ENCODE peak calls at places on chromosomes 6 and 20, in five cellular contexts. One of them, this sample, is unnamed.
A peak's percentile ranks its signal among the peaks of the same experiment; 100 is the strongest.

GRCh38 chr20:48864738-48865318 is 37.0 kb upstream of the PREX1 start:
- DNase-seq in neural progenitor cell: no peak
- DNase-seq in spleen: no peak
- DNase-seq in psoas muscle: no peak
- DNase-seq in nephron progenitor cell: no peak
- DNase-seq in this sample: no peak

GRCh38 chr20:48538856-48539255 is 288.9 kb downstream of the PREX1 start:
- DNase-seq in neural progenitor cell: no peak
- DNase-seq in spleen: no peak
- DNase-seq in psoas muscle: no peak
- DNase-seq in nephron progenitor cell: no peak
- DNase-seq in this sample: no peak

GRCh38 chr6:87822011-87822410 is 120.0 kb upstream of the AKIRIN2 start:
- DNase-seq in neural progenitor cell: no peak
- DNase-seq in spleen: no peak
- DNase-seq in psoas muscle: no peak
- DNase-seq in nephron progenitor cell: no peak
- DNase-seq in this sample: no peak

GRCh38 chr6:108831104-108831503 is 17.1 kb upstream of the ARMC2 start:
- DNase-seq in neural progenitor cell: no peak
- DNase-seq in spleen: no peak
- DNase-seq in psoas muscle: no peak
- DNase-seq in nephron progenitor cell: no peak
- DNase-seq in this sample: no peak

GRCh38 chr20:40844285-40844684 is 155.2 kb upstream of the MAFB start:
- DNase-seq in neural progenitor cell: no peak
- DNase-seq in spleen: no peak
- DNase-seq in psoas muscle: no peak
- DNase-seq in nephron progenitor cell: no peak
- DNase-seq in this sample: no peak

GRCh38 chr6:15350386-15351083 is 104.7 kb downstream of the JARID2 start:
- DNase-seq in neural progenitor cell: no peak
- DNase-seq in spleen: no peak
- DNase-seq in psoas muscle: no peak
- DNase-seq in nephron progenitor cell: no peak
- DNase-seq in this sample: no peak

GRCh38 chr20:56200456-56200855 is 48.1 kb upstream of the MC3R start:
- DNase-seq in neural progenitor cell: no peak
- DNase-seq in spleen: no peak
- DNase-seq in psoas muscle: no peak
- DNase-seq in nephron progenitor cell: no peak
- DNase-seq in this sample: no peak

GRCh38 chr6:108738684-108739406 is 109.4 kb upstream of the ARMC2 start:
- DNase-seq in neural progenitor cell: no peak
- DNase-seq in spleen: no peak
- DNase-seq in psoas muscle: no peak
- DNase-seq in nephron progenitor cell: no peak
- DNase-seq in this sample: no peak

GRCh38 chr20:4484431-4485057 is 237.2 kb upstream of the PRND start:
- DNase-seq in neural progenitor cell: no peak
- DNase-seq in spleen: no peak
- DNase-seq in psoas muscle: no peak
- DNase-seq in nephron progenitor cell: no peak
- DNase-seq in this sample: no peak

GRCh38 chr20:11186301-11187008 is 512.7 kb upstream of the JAG1 start:
- DNase-seq in neural progenitor cell: no peak
- DNase-seq in spleen: no peak
- DNase-seq in psoas muscle: no peak
- DNase-seq in nephron progenitor cell: no peak
- DNase-seq in this sample: no peak

GRCh38 chr6:119261944-119262284 is 87.6 kb downstream of the MAN1A1 start:
- DNase-seq in neural progenitor cell: no peak
- DNase-seq in spleen: no peak
- DNase-seq in psoas muscle: no peak
- DNase-seq in nephron progenitor cell: no peak
- DNase-seq in this sample: no peak

GRCh38 chr6:31462964-31463940 is 34.7 kb upstream of the MICB start:
- DNase-seq in neural progenitor cell: peak; percentile 89
- DNase-seq in spleen: peak; percentile 91
- DNase-seq in psoas muscle: peak; percentile 70
- DNase-seq in nephron progenitor cell: peak; percentile 83
- DNase-seq in this sample: peak; percentile 86

GRCh38 chr20:40711078-40711477 is 22.0 kb upstream of the MAFB start:
- DNase-seq in neural progenitor cell: peak; percentile 44
- DNase-seq in spleen: no peak
- DNase-seq in psoas muscle: no peak
- DNase-seq in nephron progenitor cell: no peak
- DNase-seq in this sample: no peak

GRCh38 chr20:49867453-49868215 is 47.7 kb downstream of the SPATA2 start:
- DNase-seq in neural progenitor cell: peak; percentile 68
- DNase-seq in spleen: no peak
- DNase-seq in psoas muscle: no peak
- DNase-seq in nephron progenitor cell: no peak
- DNase-seq in this sample: no peak

GRCh38 chr20:23349338-23350006 is 1.1 kb upstream of the NXT1 start:
- DNase-seq in neural progenitor cell: peak; percentile 52
- DNase-seq in spleen: no peak
- DNase-seq in psoas muscle: no peak
- DNase-seq in nephron progenitor cell: peak; percentile 26
- DNase-seq in this sample: no peak

GRCh38 chr20:48170625-48171024 is 385.3 kb upstream of the SULF2 start:
- DNase-seq in neural progenitor cell: no peak
- DNase-seq in spleen: no peak
- DNase-seq in psoas muscle: no peak
- DNase-seq in nephron progenitor cell: no peak
- DNase-seq in this sample: no peak

GRCh38 chr20:38764563-38765355 is 16.5 kb downstream of the ACTR5 start:
- DNase-seq in neural progenitor cell: no peak
- DNase-seq in spleen: no peak
- DNase-seq in psoas muscle: no peak
- DNase-seq in nephron progenitor cell: no peak
- DNase-seq in this sample: peak; percentile 40

GRCh38 chr6:83722876-83723275 is 14.0 kb upstream of the SNAP91 start:
- DNase-seq in neural progenitor cell: no peak
- DNase-seq in spleen: no peak
- DNase-seq in psoas muscle: no peak
- DNase-seq in nephron progenitor cell: no peak
- DNase-seq in this sample: no peak

GRCh38 chr20:63126876-63127699 is 88.8 kb downstream of the YTHDF1 start:
- DNase-seq in neural progenitor cell: no peak
- DNase-seq in spleen: peak; percentile 54
- DNase-seq in psoas muscle: no peak
- DNase-seq in nephron progenitor cell: peak; percentile 0
- DNase-seq in this sample: peak; percentile 27

GRCh38 chr20:25076731-25077609 is 5.0 kb downstream of the VSX1 start:
- DNase-seq in neural progenitor cell: peak; percentile 27
- DNase-seq in spleen: no peak
- DNase-seq in psoas muscle: no peak
- DNase-seq in nephron progenitor cell: no peak
- DNase-seq in this sample: no peak

GRCh38 chr6:139821669-139822223 is 447.3 kb upstream of the CITED2 start:
- DNase-seq in neural progenitor cell: no peak
- DNase-seq in spleen: no peak
- DNase-seq in psoas muscle: no peak
- DNase-seq in nephron progenitor cell: no peak
- DNase-seq in this sample: no peak

GRCh38 chr6:170522565-170523183 is 30.4 kb downstream of the PSMB1 start:
- DNase-seq in neural progenitor cell: peak; percentile 81
- DNase-seq in spleen: no peak
- DNase-seq in psoas muscle: no peak
- DNase-seq in nephron progenitor cell: peak; percentile 47
- DNase-seq in this sample: no peak

GRCh38 chr6:14743465-14744211 is 502.2 kb upstream of the JARID2 start:
- DNase-seq in neural progenitor cell: no peak
- DNase-seq in spleen: peak; percentile 81
- DNase-seq in psoas muscle: peak; percentile 68
- DNase-seq in nephron progenitor cell: no peak
- DNase-seq in this sample: peak; percentile 83

GRCh38 chr6:43009124-43009523 is 4.6 kb downstream of the MEA1 start:
- DNase-seq in neural progenitor cell: peak; percentile 23
- DNase-seq in spleen: no peak
- DNase-seq in psoas muscle: peak; percentile 31
- DNase-seq in nephron progenitor cell: peak; percentile 23
- DNase-seq in this sample: no peak

GRCh38 chr6:44538131-44538835 is 150.8 kb downstream of the CDC5L start:
- DNase-seq in neural progenitor cell: no peak
- DNase-seq in spleen: no peak
- DNase-seq in psoas muscle: no peak
- DNase-seq in nephron progenitor cell: no peak
- DNase-seq in this sample: no peak

GRCh38 chr20:45998761-45999160 is 9.9 kb upstream of the MMP9 start:
- DNase-seq in neural progenitor cell: no peak
- DNase-seq in spleen: peak; percentile 83
- DNase-seq in psoas muscle: no peak
- DNase-seq in nephron progenitor cell: no peak
- DNase-seq in this sample: no peak

GRCh38 chr6:161151660-161152526 is 122.0 kb downstream of the AGPAT4 start:
- DNase-seq in neural progenitor cell: no peak
- DNase-seq in spleen: no peak
- DNase-seq in psoas muscle: no peak
- DNase-seq in nephron progenitor cell: no peak
- DNase-seq in this sample: peak; percentile 68

GRCh38 chr20:63739129-63740069 is at the start of gene SLC2A4RG:
- DNase-seq in neural progenitor cell: peak; percentile 96
- DNase-seq in spleen: peak; percentile 95
- DNase-seq in psoas muscle: peak; percentile 86
- DNase-seq in nephron progenitor cell: peak; percentile 84
- DNase-seq in this sample: peak; percentile 95

GRCh38 chr20:36644032-36644712 is 1.8 kb downstream of the SLA2 start:
- DNase-seq in neural progenitor cell: no peak
- DNase-seq in spleen: peak; percentile 81
- DNase-seq in psoas muscle: no peak
- DNase-seq in nephron progenitor cell: no peak
- DNase-seq in this sample: no peak

GRCh38 chr6:31356216-31356945 is 598 bp downstream of the HLA-B start:
- DNase-seq in neural progenitor cell: peak; percentile 36
- DNase-seq in spleen: peak; percentile 90
- DNase-seq in psoas muscle: peak; percentile 46
- DNase-seq in nephron progenitor cell: peak; percentile 34
- DNase-seq in this sample: peak; percentile 42

GRCh38 chr20:39800111-39800510 is 838.0 kb downstream of the DHX35 start:
- DNase-seq in neural progenitor cell: no peak
- DNase-seq in spleen: no peak
- DNase-seq in psoas muscle: no peak
- DNase-seq in nephron progenitor cell: no peak
- DNase-seq in this sample: no peak

GRCh38 chr6:37114612-37115011 is 55.3 kb upstream of the PIM1 start:
- DNase-seq in neural progenitor cell: no peak
- DNase-seq in spleen: no peak
- DNase-seq in psoas muscle: no peak
- DNase-seq in nephron progenitor cell: no peak
- DNase-seq in this sample: no peak

GRCh38 chr6:35948725-35949124 is 27.8 kb upstream of the SRPK1 start:
- DNase-seq in neural progenitor cell: peak; percentile 31
- DNase-seq in spleen: no peak
- DNase-seq in psoas muscle: no peak
- DNase-seq in nephron progenitor cell: no peak
- DNase-seq in this sample: no peak
- TF ChIP-seq CTCF in neural progenitor cell: peak; percentile 28
- TF ChIP-seq CTCF in spleen: no peak
- TF ChIP-seq CTCF in psoas muscle: no peak
- TF ChIP-seq CTCF in nephron progenitor cell: peak; percentile 13
- TF ChIP-seq CTCF in this sample: no peak

DNA sequence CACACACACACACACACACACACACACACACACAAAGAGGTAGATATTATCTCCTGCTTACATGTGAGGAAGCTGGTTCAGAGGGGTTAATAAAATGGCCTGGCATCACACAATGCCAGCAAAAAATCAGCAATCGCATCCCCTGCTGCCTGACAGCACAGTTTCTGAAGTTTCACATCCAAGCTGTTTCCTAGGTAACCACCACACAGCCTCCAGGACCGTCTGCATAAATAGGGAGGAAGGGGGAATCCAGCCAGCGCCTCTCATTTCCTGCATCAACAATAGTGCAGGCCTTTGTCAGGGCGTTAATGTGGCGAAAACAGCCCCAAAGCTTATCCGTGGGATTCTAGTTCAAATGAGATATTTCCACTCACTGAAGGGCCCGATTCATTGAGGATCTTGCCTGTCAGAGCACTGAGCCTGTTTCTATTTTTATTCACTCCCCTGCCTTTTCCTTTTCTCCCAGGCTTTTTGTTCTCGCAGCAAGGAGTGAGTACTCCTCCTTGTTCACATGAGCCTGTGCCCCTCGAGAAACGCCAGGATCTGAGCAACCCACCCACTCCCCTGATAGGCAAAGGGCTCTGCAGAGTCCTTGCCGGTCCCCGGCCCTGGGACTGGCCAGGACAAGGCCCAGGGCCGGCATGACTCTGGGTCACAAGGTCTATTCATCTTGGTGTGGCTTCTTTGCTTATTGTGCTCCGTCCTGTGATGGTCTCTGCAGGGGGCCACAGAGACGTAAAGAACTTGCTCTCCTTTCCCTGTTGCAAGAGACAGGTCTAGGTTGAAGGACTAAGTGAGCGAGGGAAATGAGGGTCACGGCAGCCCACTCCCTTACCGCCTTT is 32.7 kb downstream of the TUBB2B start:
- DNase-seq in neural progenitor cell: peak; percentile 82
- DNase-seq in spleen: no peak
- DNase-seq in psoas muscle: no peak
- DNase-seq in nephron progenitor cell: no peak
- DNase-seq in this sample: no peak
- TF ChIP-seq CTCF in neural progenitor cell: no peak
- TF ChIP-seq CTCF in spleen: no peak
- TF ChIP-seq CTCF in psoas muscle: no peak
- TF ChIP-seq CTCF in nephron progenitor cell: no peak
- TF ChIP-seq CTCF in this sample: no peak

DNA sequence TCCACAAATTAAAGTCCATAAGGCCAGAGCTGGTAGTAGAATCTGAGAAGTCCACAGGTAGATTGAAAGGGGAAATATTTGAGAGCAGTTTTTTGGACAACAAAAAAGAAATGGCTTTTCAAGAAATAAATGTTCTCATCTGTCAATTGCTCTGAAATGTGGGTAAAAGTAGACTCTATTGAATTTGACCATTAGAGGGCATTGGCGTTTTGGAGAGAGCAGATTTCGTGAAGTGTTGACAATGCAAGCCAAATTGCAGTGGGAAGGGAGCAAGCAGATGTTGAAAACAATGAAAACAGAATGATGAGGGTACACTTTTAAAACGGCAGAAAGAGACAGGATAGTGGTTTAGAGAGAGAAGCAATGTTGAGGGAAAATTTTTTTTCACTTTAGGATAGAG is 149.1 kb upstream of the FAM83B start:
- DNase-seq in neural progenitor cell: no peak
- DNase-seq in spleen: no peak
- DNase-seq in psoas muscle: no peak
- DNase-seq in nephron progenitor cell: no peak
- DNase-seq in this sample: no peak
- TF ChIP-seq CTCF in neural progenitor cell: peak; percentile 44
- TF ChIP-seq CTCF in spleen: no peak
- TF ChIP-seq CTCF in psoas muscle: no peak
- TF ChIP-seq CTCF in nephron progenitor cell: no peak
- TF ChIP-seq CTCF in this sample: no peak

DNA sequence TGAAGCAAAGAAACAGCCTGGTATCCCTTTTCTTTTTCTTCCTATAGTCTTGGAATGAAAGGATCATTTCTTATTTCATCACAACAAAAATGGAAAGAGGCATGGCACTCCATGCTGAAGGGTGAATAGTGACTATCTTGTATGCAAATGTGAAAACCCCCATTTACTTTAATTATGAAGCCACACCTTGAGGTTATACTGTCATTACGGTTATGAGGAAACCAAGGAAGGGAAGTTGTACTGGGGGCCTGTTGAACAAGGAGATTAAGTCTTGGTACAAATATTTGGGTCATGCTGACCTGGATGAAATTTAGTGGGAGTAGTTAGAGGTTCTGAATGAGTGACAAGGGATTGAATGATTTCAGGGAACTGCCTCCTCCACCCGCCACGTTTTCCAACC is 8.7 kb upstream of the STXBP5 start:
- DNase-seq in neural progenitor cell: no peak
- DNase-seq in spleen: no peak
- DNase-seq in psoas muscle: no peak
- DNase-seq in nephron progenitor cell: no peak
- DNase-seq in this sample: no peak
- TF ChIP-seq CTCF in neural progenitor cell: no peak
- TF ChIP-seq CTCF in spleen: no peak
- TF ChIP-seq CTCF in psoas muscle: no peak
- TF ChIP-seq CTCF in nephron progenitor cell: no peak
- TF ChIP-seq CTCF in this sample: no peak